ENCODE peak calls at places on chromosomes 6 and 20, in eight cellular contexts. U is fibroblast of villous mesenchyme; V is psoas muscle; G is activated naive CD4-positive, alpha-beta T cell treated with anti-CD3 and anti-CD28 coated beads for 36 hours; E is mammary epithelial cell; T is T-helper 2 cell; W is astrocyte of the cerebellum; J is NB4. A is an unnamed sample.

GRCh38 chr6:153130515-153131036 is 506 bp downstream of the RGS17 start:
- DNase-seq in T (no peak), U (no peak), J (no peak), E (peak), G (no peak), V (no peak), W (no peak), A (peak)

GRCh38 chr6:134447883-134448387 is 130.0 kb upstream of the SGK1 start:
- DNase-seq in W (peak), T (no peak), G (no peak), U (peak), J (no peak), E (peak), V (no peak), A (no peak)

GRCh38 chr6:165674155-165675029 is 11.4 kb upstream of the PDE10A start:
- DNase-seq in J (no peak), E (no peak), V (no peak), T (no peak), U (peak), W (no peak), G (no peak), A (peak)

GRCh38 chr6:150777731-150778130 is 87.8 kb upstream of the MTHFD1L start:
- DNase-seq in J (no peak), G (no peak), W (no peak), U (no peak), T (no peak), E (no peak), V (no peak), A (no peak)

GRCh38 chr6:112207131-112207530 is 47.2 kb downstream of the LAMA4 start:
- DNase-seq in E (no peak), W (no peak), V (no peak), G (no peak), T (no peak), J (no peak), U (no peak), A (no peak)

GRCh38 chr20:58598271-58599015 is 52.6 kb upstream of the STX16 start:
- DNase-seq in U (peak), G (no peak), E (no peak), J (no peak), W (no peak), T (no peak), V (peak), A (no peak)

GRCh38 chr6:101284131-101284530 is 109.4 kb upstream of the GRIK2 start:
- DNase-seq in J (no peak), E (no peak), G (no peak), T (no peak), V (peak), W (no peak), U (no peak), A (no peak)

GRCh38 chr6:49556429-49556837 is 6.0 kb downstream of the C6orf141 start:
- DNase-seq in G (peak), E (peak), U (peak), V (no peak), J (peak), W (peak), T (peak), A (no peak)

GRCh38 chr20:62689861-62690644 is 18.6 kb upstream of the NTSR1 start:
- DNase-seq in J (no peak), V (no peak), E (no peak), G (no peak), W (no peak), U (no peak), T (no peak), A (no peak)

GRCh38 chr6:34791164-34791841 is 580 bp upstream of the BLTP3A start:
- DNase-seq in J (peak), E (no peak), V (peak), W (no peak), G (peak), U (peak), T (no peak), A (peak)

GRCh38 chr6:28922004-28922840 is 1.6 kb downstream of the TRIM27 start:
- DNase-seq in G (peak), J (peak), W (no peak), E (peak), V (no peak), U (peak), T (peak), A (no peak)